ENCODE peak calls at places on chromosomes 1 and 21, in six cellular contexts. X is BJ, U is left ventricle myocardium inferior, F is fibroblast of lung, Q is stomach, N is OCI-LY7. T is an unnamed sample. For H3K36me3, the result is how much of the 10 kb centered on the place peaks cover.

GRCh38 chr21:16587671-16588379 is 858.0 kb downstream of the USP25 start:
- DNase-seq in X (peak), U (no peak), F (peak), Q (no peak), N (no peak), T (peak)

GRCh38 chr1:38860464-38860816 is 868 bp upstream of the RRAGC start:
- DNase-seq in X (no peak), U (no peak), F (peak), Q (no peak), N (no peak), T (no peak)

GRCh38 chr1:39907532-39908453 is 6.1 kb upstream of the MYCL start:
- DNase-seq in X (no peak), U (no peak), F (no peak), Q (no peak), N (no peak), T (no peak)

GRCh38 chr1:67672260-67672803 is 12.7 kb upstream of the GADD45A start:
- DNase-seq in X (no peak), U (no peak), F (no peak), Q (no peak), N (no peak), T (no peak)

GRCh38 chr1:162541619-162542141 is 19.8 kb upstream of the UAP1 start:
- DNase-seq in X (peak), U (peak), F (peak), Q (no peak), N (no peak), T (no peak)

GRCh38 chr1:224697888-224698450 is 81.9 kb downstream of the CNIH3 start:
- DNase-seq in X (no peak), U (no peak), F (no peak), Q (no peak), N (no peak), T (no peak)

GRCh38 chr21:36441715-36442114 is 38.2 kb downstream of the CLDN14 start:
- DNase-seq in X (no peak), U (no peak), F (no peak), Q (no peak), N (no peak), T (no peak)

GRCh38 chr1:108816049-108816882 is 40.6 kb downstream of the AKNAD1 start:
- DNase-seq in X (peak), U (peak), F (peak), Q (peak), N (no peak), T (peak)

GRCh38 chr1:100441651-100442050 is 89.3 kb downstream of the CDC14A start:
- DNase-seq in X (no peak), U (no peak), F (no peak), Q (no peak), N (no peak), T (no peak)

GRCh38 chr1:70084314-70084915 is 121.0 kb downstream of the LRRC40 start:
- DNase-seq in X (no peak), U (no peak), F (peak), Q (no peak), N (no peak), T (no peak)

GRCh38 chr1:194813109-194813508 is 1626.7 kb upstream of the B3GALT2 start:
- DNase-seq in X (no peak), U (no peak), F (no peak), Q (no peak), N (no peak), T (no peak)

GRCh38 chr1:40901886-40902633 is 39.9 kb upstream of the CITED4 start:
- DNase-seq in X (no peak), U (peak), F (peak), Q (no peak), N (no peak), T (no peak)

GRCh38 chr1:52238474-52238873 is 96.6 kb downstream of the ZFYVE9 start:
- DNase-seq in X (peak), U (no peak), F (peak), Q (no peak), N (no peak), T (no peak)

GRCh38 chr1:66270122-66270812 is 263.7 kb upstream of the SGIP1 start:
- DNase-seq in X (no peak), U (no peak), F (peak), Q (no peak), N (no peak), T (no peak)

GRCh38 chr1:28631713-28632112 is 11.2 kb downstream of the TAF12 start:
- DNase-seq in X (no peak), U (no peak), F (no peak), Q (no peak), N (no peak), T (no peak)

GRCh38 chr1:1678581-1679380 is 13.8 kb downstream of the SLC35E2B start:
- DNase-seq in X (no peak), U (no peak), F (no peak), Q (peak), N (peak), T (peak)
- TF ChIP-seq CTCF in X (peak), U (no peak), F (no peak), Q (no peak), N (peak), T (peak)

DNA sequence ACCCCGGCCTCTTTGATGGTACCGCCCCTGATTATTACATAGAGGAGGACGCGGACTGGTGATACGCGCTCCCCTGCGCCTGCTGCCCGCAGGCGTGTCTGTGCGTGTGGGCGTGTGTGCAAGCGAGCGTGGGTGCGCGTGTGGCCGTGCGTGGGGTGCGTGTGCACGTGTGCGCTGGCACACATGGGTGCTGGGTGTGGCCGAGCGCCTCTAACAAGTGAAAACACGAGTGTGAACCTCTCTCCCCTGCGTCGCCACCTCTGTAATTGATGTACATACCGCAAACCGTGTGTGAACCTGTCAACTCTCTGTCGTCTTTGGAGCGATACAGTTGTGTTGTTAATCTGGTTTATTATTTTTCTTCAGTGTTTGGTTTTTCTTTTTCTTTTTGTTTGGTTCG is 87.8 kb upstream of the TMEM51 start:
- DNase-seq in X (no peak), U (no peak), F (no peak), Q (no peak), N (no peak), T (no peak)
- H3K36me3 ChIP-seq in X (under half), U (under half), F (under half), Q (under half), N (under half), T (under half)

DNA sequence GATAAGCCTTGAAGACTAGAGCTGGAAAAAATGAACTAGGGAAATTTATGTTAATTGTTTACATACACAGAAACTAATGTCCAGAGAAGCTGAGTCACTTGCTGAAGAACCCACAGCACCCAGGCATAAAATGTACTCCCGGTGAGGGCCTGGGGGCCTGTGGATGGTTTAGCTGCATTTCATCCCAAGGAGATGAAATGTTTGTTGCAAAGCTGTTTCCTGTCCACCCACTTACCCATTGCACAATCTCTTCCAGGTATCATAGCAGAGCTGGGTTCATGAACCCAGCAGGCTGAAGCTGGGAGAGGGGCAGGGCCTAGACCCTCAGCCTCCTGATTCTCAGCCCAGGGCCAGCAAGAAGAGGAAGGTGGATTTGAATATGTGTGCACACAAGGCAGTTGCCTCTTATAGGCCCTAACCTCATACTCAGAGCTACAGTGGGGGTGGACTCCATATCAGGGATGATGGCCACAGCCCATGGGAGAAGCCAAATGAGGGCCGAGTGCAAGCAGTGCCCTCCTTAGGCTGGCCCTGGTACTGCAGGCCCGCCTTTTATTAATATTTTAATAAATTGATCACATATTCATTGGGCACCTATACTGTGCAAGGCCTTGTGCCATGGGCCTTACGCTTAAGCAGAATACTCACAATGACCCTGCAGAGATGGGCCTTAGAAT is 110.8 kb downstream of the LACTBL1 start:
- DNase-seq in X (no peak), U (no peak), F (peak), Q (no peak), N (no peak), T (peak)
- TF ChIP-seq CTCF in X (peak), U (peak), F (peak), Q (no peak), N (peak), T (peak)

DNA sequence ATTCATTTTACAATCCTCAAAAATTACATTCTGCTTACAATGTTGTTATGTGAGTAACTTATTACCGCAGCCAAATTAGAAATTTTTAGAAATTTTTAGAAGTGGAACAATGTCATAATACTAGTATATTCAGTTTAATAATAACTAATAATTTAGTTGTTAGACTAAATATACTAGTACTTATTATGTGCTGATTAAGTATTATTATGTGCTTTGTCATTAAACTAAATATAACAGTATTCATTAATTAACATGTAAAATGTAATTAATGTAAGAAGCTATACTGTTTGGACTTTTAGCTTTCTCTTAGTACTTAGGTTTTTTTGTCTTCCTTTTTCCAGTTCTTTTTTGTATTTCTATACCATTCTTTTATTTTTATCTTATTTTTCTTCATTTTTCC is 15.3 kb downstream of the ODR4 start:
- DNase-seq in X (no peak), U (no peak), F (no peak), Q (no peak), N (no peak), T (no peak)
- H3K36me3 ChIP-seq in X (under half), U (half or more), F (under half), Q (half or more), N (half or more), T (under half)

GRCh38 chr1:30380625-30380984 is 342.8 kb downstream of the MATN1 start:
- DNase-seq in X (no peak), U (no peak), F (no peak), Q (no peak), N (no peak), T (no peak)
- TF ChIP-seq CTCF in X (no peak), U (peak), F (no peak), Q (no peak), N (peak), T (no peak)

GRCh38 chr1:200900877-200901276 is 6.2 kb downstream of the INAVA start:
- DNase-seq in X (no peak), U (no peak), F (no peak), Q (no peak), N (no peak), T (no peak)

GRCh38 chr1:200901350-200901749 is 6.7 kb downstream of the INAVA start:
- DNase-seq in X (no peak), U (no peak), F (no peak), Q (no peak), N (no peak), T (no peak)

GRCh38 chr1:200899954-200900867 is 5.5 kb downstream of the INAVA start:
- DNase-seq in X (no peak), U (no peak), F (no peak), Q (no peak), N (no peak), T (no peak)

GRCh38 chr1:200903793-200904192 is 9.1 kb downstream of the INAVA start:
- DNase-seq in X (no peak), U (no peak), F (no peak), Q (no peak), N (no peak), T (no peak)

GRCh38 chr1:200901796-200902444 is 7.2 kb downstream of the INAVA start:
- DNase-seq in X (no peak), U (no peak), F (no peak), Q (no peak), N (no peak), T (peak)
- H3K36me3 ChIP-seq in X (under half), U (under half), F (under half), Q (under half), N (under half), T (under half)

DNA sequence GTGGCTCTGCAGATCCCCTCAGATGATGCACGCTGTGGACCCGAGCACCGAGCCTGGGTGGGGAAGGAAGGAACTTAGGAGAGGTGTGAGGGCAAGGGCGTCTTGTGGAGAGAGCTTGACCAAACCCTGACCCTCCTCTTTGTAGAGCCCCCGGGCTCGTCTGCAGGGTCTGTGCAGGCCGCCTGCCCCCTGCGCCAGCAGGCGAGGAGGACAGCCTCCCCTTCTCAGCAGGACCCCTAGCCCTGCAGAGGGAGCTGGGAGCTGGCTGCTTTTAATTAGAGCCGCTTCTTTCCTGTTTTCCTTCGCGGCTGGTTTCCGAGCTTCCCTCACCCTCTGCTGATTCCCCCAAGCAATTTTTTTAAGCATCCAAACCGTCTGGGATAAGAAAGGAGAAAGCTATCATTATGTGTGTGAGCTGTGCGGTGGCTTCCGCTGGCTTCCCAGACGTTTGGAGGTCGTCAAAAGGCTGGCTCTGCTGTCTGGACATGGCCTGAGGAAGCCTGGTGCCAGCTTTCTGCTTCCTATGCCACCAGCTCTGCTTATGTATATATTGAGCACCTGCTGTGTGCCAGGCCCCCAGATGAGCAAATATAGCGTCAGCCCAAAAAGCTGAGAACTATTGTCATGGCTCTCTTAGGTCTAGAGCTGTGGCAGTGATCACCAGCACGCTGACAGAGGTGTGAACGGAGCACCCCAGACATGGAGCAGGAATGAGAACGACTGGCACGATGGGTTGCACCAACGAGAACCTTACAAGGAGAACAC is 160.2 kb upstream of the IRF2BP2 start:
- DNase-seq in X (no peak), U (no peak), F (no peak), Q (no peak), N (no peak), T (peak)
- TF ChIP-seq CTCF in X (no peak), U (no peak), F (no peak), Q (no peak), N (no peak), T (peak)

GRCh38 chr1:114725230-114725629 is 8.7 kb upstream of the NRAS start:
- DNase-seq in X (no peak), U (no peak), F (no peak), Q (no peak), N (no peak), T (no peak)

GRCh38 chr1:114719424-114719787 is 2.8 kb upstream of the NRAS start:
- DNase-seq in X (no peak), U (no peak), F (no peak), Q (no peak), N (no peak), T (no peak)

GRCh38 chr1:114720492-114720891 is 3.9 kb upstream of the NRAS start:
- DNase-seq in X (no peak), U (no peak), F (no peak), Q (no peak), N (no peak), T (no peak)

GRCh38 chr1:114723457-114723856 is 6.9 kb upstream of the NRAS start:
- DNase-seq in X (no peak), U (no peak), F (no peak), Q (no peak), N (no peak), T (no peak)

DNA sequence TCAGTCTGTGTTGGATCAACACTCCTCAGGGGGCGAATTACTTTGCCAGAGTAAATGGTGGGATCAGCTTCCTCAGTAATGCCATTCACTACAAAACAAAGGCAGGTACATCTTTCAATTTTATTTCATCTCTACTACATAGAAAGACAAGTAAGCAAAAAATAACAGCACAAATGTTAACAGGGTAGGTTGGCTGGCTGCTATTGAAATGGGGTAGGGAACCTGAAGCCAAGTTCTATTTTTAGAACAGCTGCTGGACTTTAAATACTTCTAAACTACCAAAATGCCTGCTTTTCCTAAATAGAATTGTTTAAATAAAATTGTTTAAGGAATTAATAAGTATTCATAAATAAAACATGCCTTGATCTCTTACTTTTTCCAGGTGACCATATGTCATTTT is 7.3 kb upstream of the NRAS start:
- DNase-seq in X (no peak), U (no peak), F (no peak), Q (no peak), N (no peak), T (no peak)
- H3K36me3 ChIP-seq in X (under half), U (half or more), F (under half), Q (half or more), N (half or more), T (half or more)

T was measured in BE2C.